ENCODE peak calls at places on chromosomes 16 and 17, in eight cellular contexts. H, K, S, B, T, V, P and F are unnamed samples.

GRCh38 chr16:50114357-50115129 is 38.6 kb upstream of the TENT4B start:
- DNase-seq in H (no peak), K (no peak), S (no peak), B (no peak), T (peak; percentile 54), V (no peak), P (no peak), F (no peak)

GRCh38 chr17:49486012-49486641 is 9.0 kb upstream of the NGFR start:
- DNase-seq in H (no peak), K (no peak), S (peak; percentile 25), B (no peak), T (no peak), V (peak; percentile 74), P (no peak), F (peak; percentile 32)

GRCh38 chr16:88131966-88132365 is 180.7 kb downstream of the BANP start:
- DNase-seq in H (no peak), K (no peak), S (no peak), B (no peak), T (no peak), V (no peak), P (no peak), F (no peak)

GRCh38 chr16:78128920-78129319 is 29.5 kb downstream of the WWOX start:
- DNase-seq in H (no peak), K (no peak), S (no peak), B (no peak), T (no peak), V (no peak), P (no peak), F (no peak)

GRCh38 chr17:51580869-51581268 is 320.5 kb downstream of the UTP18 start:
- DNase-seq in H (no peak), K (no peak), S (no peak), B (no peak), T (no peak), V (peak; percentile 55), P (no peak), F (peak; percentile 59)

GRCh38 chr17:81539961-81540675 is 11.9 kb downstream of the FSCN2 start:
- DNase-seq in H (no peak), K (no peak), S (no peak), B (no peak), T (no peak), V (no peak), P (no peak), F (no peak)

GRCh38 chr17:50283246-50283645 is 9.0 kb downstream of the TMEM92 start:
- DNase-seq in H (no peak), K (no peak), S (peak; percentile 67), B (peak; percentile 35), T (no peak), V (no peak), P (no peak), F (no peak)

GRCh38 chr17:17062866-17063265 is 20.6 kb downstream of the MPRIP start:
- DNase-seq in H (no peak), K (no peak), S (no peak), B (no peak), T (no peak), V (peak; percentile 25), P (no peak), F (no peak)

GRCh38 chr16:27924411-27925118 is 138.9 kb downstream of the GSG1L start:
- DNase-seq in H (no peak), K (peak; percentile 46), S (no peak), B (no peak), T (no peak), V (no peak), P (peak; percentile 27), F (no peak)

GRCh38 chr17:14926526-14927122 is 338.5 kb downstream of the PMP22 start:
- DNase-seq in H (peak; percentile 27), K (peak; percentile 71), S (peak; percentile 72), B (peak; percentile 43), T (peak; percentile 29), V (peak; percentile 70), P (peak; percentile 77), F (peak; percentile 92)

GRCh38 chr16:23485257-23485614 is 25.1 kb downstream of the GGA2 start:
- DNase-seq in H (no peak), K (no peak), S (no peak), B (no peak), T (no peak), V (no peak), P (no peak), F (no peak)

GRCh38 chr17:12979826-12980500 is 37.9 kb downstream of the ELAC2 start:
- DNase-seq in H (no peak), K (no peak), S (no peak), B (no peak), T (no peak), V (no peak), P (peak; percentile 21), F (no peak)

GRCh38 chr16:7025616-7026190 is 306.9 kb upstream of the RBFOX1 start:
- DNase-seq in H (no peak), K (peak; percentile 72), S (peak; percentile 61), B (peak; percentile 8), T (no peak), V (peak; percentile 58), P (peak; percentile 0), F (peak; percentile 74)

GRCh38 chr17:51319186-51319585 is 58.8 kb downstream of the UTP18 start:
- DNase-seq in H (no peak), K (no peak), S (no peak), B (no peak), T (no peak), V (peak; percentile 52), P (no peak), F (peak; percentile 27)

GRCh38 chr17:50059759-50060273 is 3.9 kb downstream of the ITGA3 start:
- DNase-seq in H (no peak), K (no peak), S (no peak), B (no peak), T (no peak), V (no peak), P (peak; percentile 78), F (no peak)

GRCh38 chr17:78892520-78892919 is 10.5 kb downstream of the CEP295NL start:
- DNase-seq in H (no peak), K (no peak), S (no peak), B (no peak), T (no peak), V (no peak), P (no peak), F (no peak)

GRCh38 chr16:7509919-7510705 is 177.5 kb downstream of the RBFOX1 start:
- DNase-seq in H (no peak), K (no peak), S (no peak), B (no peak), T (no peak), V (no peak), P (no peak), F (no peak)

GRCh38 chr17:28549274-28550132 is 2.9 kb downstream of the UNC119 start:
- DNase-seq in H (peak; percentile 66), K (no peak), S (peak; percentile 90), B (peak; percentile 37), T (no peak), V (peak; percentile 15), P (no peak), F (peak; percentile 27)

GRCh38 chr17:59004338-59005111 is 102.2 kb downstream of the TRIM37 start:
- DNase-seq in H (peak; percentile 42), K (peak; percentile 70), S (peak; percentile 86), B (peak; percentile 57), T (no peak), V (peak; percentile 76), P (peak; percentile 74), F (peak; percentile 83)

GRCh38 chr17:55265434-55266021 is 768 bp downstream of the HLF start:
- DNase-seq in H (no peak), K (no peak), S (peak; percentile 12), B (no peak), T (no peak), V (no peak), P (no peak), F (no peak)

GRCh38 chr16:19882186-19882585 is 2.5 kb downstream of the GPRC5B start:
- DNase-seq in H (no peak), K (no peak), S (no peak), B (no peak), T (no peak), V (no peak), P (no peak), F (no peak)

GRCh38 chr17:48388955-48389764 is 40.9 kb downstream of the SKAP1 start:
- DNase-seq in H (no peak), K (no peak), S (no peak), B (no peak), T (no peak), V (no peak), P (no peak), F (no peak)

GRCh38 chr17:64661731-64661980 is 451 bp downstream of the SMURF2 start:
- DNase-seq in H (no peak), K (no peak), S (no peak), B (no peak), T (no peak), V (no peak), P (no peak), F (no peak)

GRCh38 chr17:82324566-82325285 is 7.3 kb upstream of the CD7 start:
- DNase-seq in H (no peak), K (no peak), S (no peak), B (no peak), T (no peak), V (no peak), P (no peak), F (no peak)

GRCh38 chr17:9235346-9235745 is 214.0 kb downstream of the NTN1 start:
- DNase-seq in H (no peak), K (no peak), S (no peak), B (no peak), T (no peak), V (no peak), P (no peak), F (no peak)